ENCODE peak calls at places on chromosome 13, in four cellular contexts. T is psoas muscle, L is heart right ventricle, Q is astrocyte. C is an unnamed sample. For H3K4me1 and H3K9me3, the result is how much of the 10 kb centered on the place peaks cover.

GRCh38 chr13:114067381-114067885 is 65.0 kb downstream of the RASA3 start:
- DNase-seq in T (no peak), L (no peak), Q (peak), C (no peak)

GRCh38 chr13:44576396-44577235 is 486 bp upstream of the TSC22D1 start:
- DNase-seq in T (peak), L (no peak), Q (no peak), C (peak)

GRCh38 chr13:50388481-50388880 is 373.2 kb downstream of the KCNRG start:
- DNase-seq in T (no peak), L (no peak), Q (no peak), C (no peak)

GRCh38 chr13:113962386-113962785 is 11.5 kb downstream of the C13orf46 start:
- DNase-seq in T (peak), L (no peak), Q (no peak), C (peak)

GRCh38 chr13:46179576-46180368 is 2.2 kb downstream of the LCP1 start:
- DNase-seq in T (peak), L (peak), Q (no peak), C (peak)

GRCh38 chr13:97600438-97601080 is 166.6 kb downstream of the RAP2A start:
- DNase-seq in T (no peak), L (no peak), Q (peak), C (no peak)

GRCh38 chr13:112826565-112826964 is 136.7 kb downstream of the ATP11A start:
- DNase-seq in T (no peak), L (no peak), Q (no peak), C (no peak)

GRCh38 chr13:29859971-29860370 is 9.6 kb upstream of the UBL3 start:
- DNase-seq in T (no peak), L (no peak), Q (peak), C (no peak)

GRCh38 chr13:66937423-66937822 is 292.7 kb downstream of the PCDH9 start:
- DNase-seq in T (no peak), L (no peak), Q (no peak), C (no peak)

GRCh38 chr13:114099191-114099590 is 33.2 kb downstream of the RASA3 start:
- DNase-seq in T (peak), L (peak), Q (peak), C (peak)

GRCh38 chr13:62119739-62120700 is 704.4 kb upstream of the PCDH20 start:
- DNase-seq in T (no peak), L (no peak), Q (peak), C (no peak)

GRCh38 chr13:53405616-53406015 is 377.0 kb downstream of the OLFM4 start:
- DNase-seq in T (no peak), L (no peak), Q (no peak), C (no peak)

GRCh38 chr13:37700887-37701286 is 102.3 kb upstream of the POSTN start:
- DNase-seq in T (no peak), L (no peak), Q (no peak), C (no peak)

GRCh38 chr13:92379371-92379770 is 847.2 kb upstream of the GPC6 start:
- DNase-seq in T (no peak), L (no peak), Q (no peak), C (no peak)

GRCh38 chr13:110913911-110914292 is 967 bp downstream of the ANKRD10 start:
- DNase-seq in T (no peak), L (no peak), Q (peak), C (no peak)

GRCh38 chr13:34107814-34108213 is 289.9 kb downstream of the RFC3 start:
- DNase-seq in T (no peak), L (no peak), Q (peak), C (no peak)

GRCh38 chr13:45974500-45974899 is 78.0 kb downstream of the ZC3H13 start:
- DNase-seq in T (no peak), L (no peak), Q (no peak), C (no peak)

GRCh38 chr13:99217461-99218101 is 16.9 kb downstream of the UBAC2 start:
- DNase-seq in T (no peak), L (no peak), Q (no peak), C (peak)

GRCh38 chr13:31053098-31053497 is 108.6 kb downstream of the HSPH1 start:
- DNase-seq in T (peak), L (peak), Q (peak), C (no peak)

GRCh38 chr13:37651891-37652290 is 53.3 kb upstream of the POSTN start:
- DNase-seq in T (no peak), L (no peak), Q (no peak), C (no peak)

GRCh38 chr13:108306768-108307332 is 37.3 kb downstream of the TNFSF13B start:
- DNase-seq in T (no peak), L (no peak), Q (peak), C (no peak)

GRCh38 chr13:20566424-20566916 is 487 bp upstream of the IFT88 start:
- DNase-seq in T (no peak), L (no peak), Q (peak), C (no peak)

GRCh38 chr13:91153372-91153771 is 194.1 kb upstream of the MIR17HG start:
- DNase-seq in T (no peak), L (no peak), Q (peak), C (no peak)

GRCh38 chr13:39047560-39047959 is 9.3 kb downstream of the NHLRC3 start:
- DNase-seq in T (no peak), L (no peak), Q (no peak), C (no peak)

GRCh38 chr13:40069173-40070044 is 413.9 kb downstream of the COG6 start:
- DNase-seq in T (peak), L (peak), Q (peak), C (peak)

GRCh38 chr13:48728876-48729275 is 75.1 kb downstream of the CYSLTR2 start:
- DNase-seq in T (no peak), L (no peak), Q (no peak), C (no peak)

GRCh38 chr13:22053053-22053452 is 382.2 kb downstream of the FGF9 start:
- DNase-seq in T (no peak), L (no peak), Q (no peak), C (no peak)

GRCh38 chr13:67299072-67299635 is 69.0 kb upstream of the PCDH9 start:
- DNase-seq in T (no peak), L (no peak), Q (peak), C (no peak)

GRCh38 chr13:113863511-113864302 is at the start of gene GAS6:
- DNase-seq in T (peak), L (peak), Q (no peak), C (peak)

GRCh38 chr13:72504026-72504925 is 223.2 kb downstream of the MZT1 start:
- DNase-seq in T (no peak), L (no peak), Q (peak), C (no peak)

GRCh38 chr13:27257648-27258253 is 6.4 kb downstream of the RPL21 start:
- DNase-seq in T (no peak), L (no peak), Q (no peak), C (no peak)

GRCh38 chr13:27251166-27252088 is at the start of gene RPL21:
- DNase-seq in T (peak), L (peak), Q (peak), C (peak)

GRCh38 chr13:27257233-27257568 is 5.8 kb downstream of the RPL21 start:
- DNase-seq in T (no peak), L (no peak), Q (no peak), C (no peak)

GRCh38 chr13:27250833-27251165 is 559 bp upstream of the RPL21 start:
- DNase-seq in T (no peak), L (no peak), Q (no peak), C (no peak)

GRCh38 chr13:27252467-27252866 is 1.1 kb downstream of the RPL21 start:
- DNase-seq in T (no peak), L (no peak), Q (no peak), C (no peak)
- H3K27ac ChIP-seq in T (peak), L (no peak), Q (peak), C (no peak)

GRCh38 chr13:42395066-42395821 is 123.3 kb downstream of the AKAP11 start:
- DNase-seq in T (no peak), L (no peak), Q (no peak), C (no peak)

GRCh38 chr13:42392180-42392579 is 120.2 kb downstream of the AKAP11 start:
- DNase-seq in T (no peak), L (no peak), Q (no peak), C (no peak)

GRCh38 chr13:42393573-42394360 is 121.8 kb downstream of the AKAP11 start:
- DNase-seq in T (no peak), L (no peak), Q (no peak), C (no peak)

GRCh38 chr13:42394361-42395065 is 122.6 kb downstream of the AKAP11 start:
- DNase-seq in T (no peak), L (no peak), Q (no peak), C (no peak)

GRCh38 chr13:42392706-42393572 is 121.0 kb downstream of the AKAP11 start:
- DNase-seq in T (no peak), L (no peak), Q (peak), C (no peak)
- H3K4me1 ChIP-seq in T (under half), L (under half), Q (under half), C (under half)

DNA sequence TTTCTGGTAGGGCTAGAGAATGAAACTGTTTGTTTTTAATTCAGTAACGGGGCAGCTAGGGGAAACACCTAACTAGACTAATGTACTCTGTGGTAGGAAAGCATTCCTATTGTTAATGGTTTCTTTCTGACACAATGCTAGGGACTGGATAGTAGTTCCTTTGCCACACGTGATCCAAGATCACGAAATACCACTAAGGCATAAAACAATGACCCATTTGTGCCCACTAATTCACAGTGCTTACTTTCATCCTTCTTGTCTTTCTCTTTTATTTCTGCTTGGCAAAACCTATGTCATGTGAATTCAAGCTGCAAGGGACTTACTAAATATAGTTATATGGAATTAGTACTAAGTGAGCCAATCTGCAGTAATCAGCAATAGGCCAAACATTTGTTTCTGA is 834.1 kb upstream of the SLITRK6 start:
- DNase-seq in T (no peak), L (no peak), Q (peak), C (no peak)
- H3K9me3 ChIP-seq in T (under half), L (under half), Q (under half), C (under half)

DNA sequence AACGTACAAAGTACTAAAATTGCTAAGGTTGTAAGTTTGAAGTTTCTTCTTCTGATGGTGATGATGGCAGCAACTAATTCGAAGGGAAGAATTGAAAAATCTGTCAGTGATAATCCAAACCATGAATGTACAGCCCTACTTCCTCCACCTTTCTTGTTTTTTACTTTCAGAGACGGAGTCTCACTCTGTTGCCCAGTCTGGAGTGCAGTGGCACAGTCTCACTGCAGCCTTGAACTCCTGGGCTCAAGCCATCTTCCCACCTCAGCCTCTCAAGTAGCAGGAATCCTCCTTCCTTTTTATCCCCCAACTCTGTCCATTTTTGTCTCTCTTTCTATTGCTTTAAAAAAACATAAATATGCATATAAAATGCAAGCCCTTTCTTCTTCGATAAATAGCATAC is 112.3 kb upstream of the SOX21 start:
- DNase-seq in T (no peak), L (no peak), Q (no peak), C (no peak)
- H3K27ac ChIP-seq in T (no peak), L (no peak), Q (no peak), C (no peak)

DNA sequence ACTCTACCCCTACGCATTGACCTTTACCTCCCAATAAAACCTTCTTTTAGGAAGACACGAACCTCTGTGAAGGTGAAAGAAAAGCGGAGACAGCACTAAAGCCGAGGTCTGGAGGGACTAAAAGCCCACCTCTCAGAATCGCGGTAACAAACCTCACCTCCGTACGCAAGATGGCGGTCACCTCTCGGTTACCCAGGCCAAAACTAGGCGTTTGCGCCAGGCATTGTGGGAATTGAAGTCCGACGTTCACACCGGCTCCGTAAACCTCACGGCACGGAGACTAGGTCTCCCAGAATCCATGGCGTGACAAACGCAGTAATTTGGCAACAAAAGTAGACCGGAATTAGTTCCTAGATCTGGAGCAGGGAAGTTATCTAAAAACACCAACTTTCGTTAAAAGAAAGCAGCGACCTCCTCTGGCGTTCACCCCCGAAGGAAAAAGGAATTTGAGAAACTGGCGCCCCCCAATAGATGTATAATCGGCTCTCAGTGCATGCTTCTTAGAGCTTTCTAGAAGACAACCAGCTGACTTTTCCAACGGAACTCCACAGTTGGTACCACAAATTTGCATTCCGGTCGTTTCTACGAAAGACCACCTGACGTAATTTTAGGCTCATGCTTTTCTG is at the start of gene N4BP2L2:
- DNase-seq in T (peak), L (peak), Q (peak), C (peak)
- H3K4me1 ChIP-seq in T (under half), L (under half), Q (under half), C (under half)

C was measured in right cardiac atrium.